ENCODE peak calls at places on chromosomes 5 and 9, in five cellular contexts. One of them, this sample, is unnamed.

GRCh38 chr5:75281716-75282465 is 45.2 kb upstream of the ANKRD31 start:
- DNase-seq in lung: no peak
- DNase-seq in spleen: no peak
- DNase-seq in iPS DF 6.9: no peak
- DNase-seq in PC-9: no peak
- DNase-seq in this sample: no peak

GRCh38 chr5:10354048-10354872 is 765 bp downstream of the MARCHF6 start:
- DNase-seq in lung: no peak
- DNase-seq in iPS DF 6.9: no peak
- DNase-seq in spleen: no peak
- DNase-seq in PC-9: peak; percentile 50
- DNase-seq in this sample: no peak

GRCh38 chr5:87780831-87781760 is 368.4 kb upstream of the CCNH start:
- DNase-seq in lung: peak; percentile 75
- DNase-seq in spleen: peak; percentile 87
- DNase-seq in PC-9: peak; percentile 63
- DNase-seq in iPS DF 6.9: peak; percentile 77
- DNase-seq in this sample: peak; percentile 66

GRCh38 chr5:116272281-116272941 is 187.6 kb downstream of the COMMD10 start:
- DNase-seq in PC-9: no peak
- DNase-seq in lung: no peak
- DNase-seq in spleen: no peak
- DNase-seq in iPS DF 6.9: no peak
- DNase-seq in this sample: no peak

GRCh38 chr5:35651002-35651756 is 33.5 kb downstream of the SPEF2 start:
- DNase-seq in iPS DF 6.9: peak; percentile 37
- DNase-seq in spleen: no peak
- DNase-seq in PC-9: peak; percentile 43
- DNase-seq in lung: no peak
- DNase-seq in this sample: no peak

GRCh38 chr5:115602585-115603125 is 376 bp upstream of the TICAM2 start:
- DNase-seq in PC-9: no peak
- DNase-seq in iPS DF 6.9: no peak
- DNase-seq in spleen: no peak
- DNase-seq in lung: no peak
- DNase-seq in this sample: no peak

GRCh38 chr5:1011226-1011631 is 2.6 kb downstream of the NKD2 start:
- DNase-seq in spleen: peak; percentile 75
- DNase-seq in iPS DF 6.9: peak; percentile 70
- DNase-seq in lung: no peak
- DNase-seq in PC-9: no peak
- DNase-seq in this sample: no peak

GRCh38 chr5:180959661-180960060 is 29.0 kb upstream of the BTNL3 start:
- DNase-seq in spleen: no peak
- DNase-seq in lung: no peak
- DNase-seq in iPS DF 6.9: no peak
- DNase-seq in PC-9: no peak
- DNase-seq in this sample: no peak

GRCh38 chr9:110464321-110464720 is 115.2 kb downstream of the SVEP1 start:
- DNase-seq in spleen: no peak
- DNase-seq in lung: no peak
- DNase-seq in iPS DF 6.9: no peak
- DNase-seq in PC-9: no peak
- DNase-seq in this sample: no peak

GRCh38 chr5:34524123-34524522 is 132.0 kb upstream of the RAI14 start:
- DNase-seq in PC-9: peak; percentile 92
- DNase-seq in iPS DF 6.9: no peak
- DNase-seq in spleen: no peak
- DNase-seq in lung: no peak
- DNase-seq in this sample: no peak

GRCh38 chr9:26157411-26157810 is 479.2 kb upstream of the TUSC1 start:
- DNase-seq in PC-9: no peak
- DNase-seq in iPS DF 6.9: no peak
- DNase-seq in lung: no peak
- DNase-seq in spleen: no peak
- DNase-seq in this sample: no peak

GRCh38 chr5:165334186-165334585 is 1828.8 kb downstream of the MAT2B start:
- DNase-seq in PC-9: no peak
- DNase-seq in iPS DF 6.9: no peak
- DNase-seq in lung: no peak
- DNase-seq in spleen: no peak
- DNase-seq in this sample: no peak

GRCh38 chr5:135328128-135328687 is 70.8 kb downstream of the MACROH2A1 start:
- DNase-seq in PC-9: no peak
- DNase-seq in spleen: no peak
- DNase-seq in lung: no peak
- DNase-seq in iPS DF 6.9: no peak
- DNase-seq in this sample: no peak

GRCh38 chr5:83745821-83746220 is 25.2 kb upstream of the HAPLN1 start:
- DNase-seq in iPS DF 6.9: no peak
- DNase-seq in PC-9: no peak
- DNase-seq in spleen: no peak
- DNase-seq in lung: no peak
- DNase-seq in this sample: no peak

GRCh38 chr5:36482812-36483211 is 123.6 kb upstream of the SLC1A3 start:
- DNase-seq in lung: no peak
- DNase-seq in spleen: no peak
- DNase-seq in iPS DF 6.9: no peak
- DNase-seq in PC-9: no peak
- DNase-seq in this sample: no peak

GRCh38 chr5:113223831-113224604 is 210.8 kb downstream of the TSSK1B start:
- DNase-seq in iPS DF 6.9: no peak
- DNase-seq in lung: no peak
- DNase-seq in PC-9: no peak
- DNase-seq in spleen: no peak
- DNase-seq in this sample: no peak

GRCh38 chr5:138092301-138092700 is 8.5 kb downstream of the WNT8A start:
- DNase-seq in lung: no peak
- DNase-seq in PC-9: no peak
- DNase-seq in spleen: no peak
- DNase-seq in iPS DF 6.9: no peak
- DNase-seq in this sample: no peak

GRCh38 chr5:94316916-94317838 is 301.2 kb downstream of the KIAA0825 start:
- DNase-seq in spleen: no peak
- DNase-seq in PC-9: no peak
- DNase-seq in iPS DF 6.9: no peak
- DNase-seq in lung: no peak
- DNase-seq in this sample: no peak

GRCh38 chr9:137113385-137114159 is 961 bp downstream of the DPP7 start:
- DNase-seq in iPS DF 6.9: no peak
- DNase-seq in spleen: no peak
- DNase-seq in lung: no peak
- DNase-seq in PC-9: no peak
- DNase-seq in this sample: no peak

GRCh38 chr5:171492781-171493180 is 73.3 kb downstream of the FGF18 start:
- DNase-seq in iPS DF 6.9: no peak
- DNase-seq in PC-9: no peak
- DNase-seq in lung: no peak
- DNase-seq in spleen: no peak
- DNase-seq in this sample: no peak

GRCh38 chr9:85872444-85872843 is 68.5 kb upstream of the NAA35 start:
- DNase-seq in iPS DF 6.9: no peak
- DNase-seq in lung: no peak
- DNase-seq in PC-9: no peak
- DNase-seq in spleen: no peak
- DNase-seq in this sample: no peak

GRCh38 chr5:98796197-98796972 is 22.9 kb downstream of the RGMB start:
- DNase-seq in iPS DF 6.9: no peak
- DNase-seq in spleen: no peak
- DNase-seq in lung: peak; percentile 48
- DNase-seq in PC-9: peak; percentile 62
- DNase-seq in this sample: no peak

GRCh38 chr5:175836741-175837729 is 34.3 kb upstream of the CPLX2 start:
- DNase-seq in spleen: no peak
- DNase-seq in lung: no peak
- DNase-seq in PC-9: no peak
- DNase-seq in iPS DF 6.9: no peak
- DNase-seq in this sample: no peak

GRCh38 chr9:6925841-6926240 is 168.1 kb downstream of the KDM4C start:
- DNase-seq in spleen: no peak
- DNase-seq in lung: no peak
- DNase-seq in iPS DF 6.9: no peak
- DNase-seq in PC-9: no peak
- DNase-seq in this sample: no peak

GRCh38 chr9:133103987-133104505 is 17.0 kb downstream of the RALGDS start:
- DNase-seq in iPS DF 6.9: no peak
- DNase-seq in PC-9: no peak
- DNase-seq in spleen: peak; percentile 72
- DNase-seq in lung: no peak
- DNase-seq in this sample: no peak

GRCh38 chr5:132777209-132778069 is at the start of gene SEPTIN8:
- DNase-seq in PC-9: no peak
- DNase-seq in spleen: peak; percentile 82
- DNase-seq in lung: no peak
- DNase-seq in iPS DF 6.9: no peak
- DNase-seq in this sample: peak; percentile 67

GRCh38 chr9:123953601-123954011 is 23.7 kb upstream of the DENND1A start:
- DNase-seq in spleen: no peak
- DNase-seq in lung: no peak
- DNase-seq in iPS DF 6.9: no peak
- DNase-seq in PC-9: no peak
- DNase-seq in this sample: no peak

DNA sequence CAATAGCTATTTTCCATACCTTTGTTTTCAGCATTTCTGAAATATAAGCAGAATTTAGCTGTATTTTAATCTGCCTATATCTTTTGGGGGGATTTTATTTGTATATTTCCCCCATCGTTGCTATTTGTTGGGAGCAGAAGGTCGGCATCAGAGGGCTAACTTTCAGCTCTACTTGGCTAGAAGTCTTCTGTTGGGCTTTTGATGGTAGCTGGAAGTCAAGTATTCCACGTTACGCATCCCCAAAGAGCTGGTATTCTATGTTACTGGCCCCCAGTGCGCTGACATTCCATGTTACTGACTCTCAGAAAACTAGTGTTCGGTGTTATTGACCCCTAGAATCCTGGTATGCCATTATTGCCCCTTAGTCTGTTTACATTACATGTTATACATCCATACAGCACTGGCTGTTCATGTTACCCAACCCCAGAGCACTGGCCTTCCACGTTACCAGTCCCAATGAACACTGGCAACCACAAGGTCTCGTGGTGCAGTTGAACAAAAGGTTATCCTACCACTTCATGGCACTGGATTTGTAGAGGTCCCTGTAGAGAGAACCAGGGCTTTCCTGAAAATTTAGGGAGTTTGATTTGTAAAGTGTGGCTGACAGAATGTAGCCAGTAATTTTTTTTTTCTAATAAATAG is 278.1 kb upstream of the CD180 start:
- DNase-seq in spleen: no peak
- DNase-seq in PC-9: no peak
- DNase-seq in iPS DF 6.9: no peak
- DNase-seq in lung: no peak
- DNase-seq in this sample: no peak
- H3K27ac ChIP-seq in spleen: no peak overlapping the region
- H3K27ac ChIP-seq in PC-9: no peak overlapping the region
- H3K27ac ChIP-seq in iPS DF 6.9: no peak overlapping the region
- H3K27ac ChIP-seq in lung: no peak overlapping the region
- H3K27ac ChIP-seq in this sample: no peak overlapping the region

GRCh38 chr9:129547869-129548570 is 72.9 kb downstream of the C9orf50 start:
- DNase-seq in spleen: no peak
- DNase-seq in lung: no peak
- DNase-seq in PC-9: no peak
- DNase-seq in iPS DF 6.9: no peak
- DNase-seq in this sample: no peak
- H3K27ac ChIP-seq in spleen: no peak overlapping the region
- H3K27ac ChIP-seq in lung: no peak overlapping the region
- H3K27ac ChIP-seq in PC-9: no peak overlapping the region
- H3K27ac ChIP-seq in iPS DF 6.9: no peak overlapping the region
- H3K27ac ChIP-seq in this sample: peak overlapping the region; percentile 87

GRCh38 chr5:147782053-147783028 is at the start of gene JAKMIP2:
- DNase-seq in spleen: peak; percentile 91
- DNase-seq in lung: peak; percentile 57
- DNase-seq in PC-9: no peak
- DNase-seq in iPS DF 6.9: peak; percentile 97
- DNase-seq in this sample: peak; percentile 73
- H3K27ac ChIP-seq in spleen: no peak within 1 kb of the TSS
- H3K27ac ChIP-seq in lung: no peak within 1 kb of the TSS
- H3K27ac ChIP-seq in PC-9: no peak within 1 kb of the TSS
- H3K27ac ChIP-seq in iPS DF 6.9: peak within 1 kb of the TSS; percentile 8
- H3K27ac ChIP-seq in this sample: no peak within 1 kb of the TSS

GRCh38 chr5:166713281-166713680 is 1578.2 kb upstream of the WWC1 start:
- DNase-seq in spleen: no peak
- DNase-seq in lung: no peak
- DNase-seq in PC-9: no peak
- DNase-seq in iPS DF 6.9: no peak
- DNase-seq in this sample: no peak

GRCh38 chr5:166712447-166712846 is 1579.0 kb upstream of the WWC1 start:
- DNase-seq in spleen: no peak
- DNase-seq in PC-9: no peak
- DNase-seq in lung: no peak
- DNase-seq in iPS DF 6.9: no peak
- DNase-seq in this sample: no peak

GRCh38 chr5:166708271-166708670 is 1583.2 kb upstream of the WWC1 start:
- DNase-seq in iPS DF 6.9: no peak
- DNase-seq in PC-9: no peak
- DNase-seq in spleen: no peak
- DNase-seq in lung: no peak
- DNase-seq in this sample: no peak

DNA sequence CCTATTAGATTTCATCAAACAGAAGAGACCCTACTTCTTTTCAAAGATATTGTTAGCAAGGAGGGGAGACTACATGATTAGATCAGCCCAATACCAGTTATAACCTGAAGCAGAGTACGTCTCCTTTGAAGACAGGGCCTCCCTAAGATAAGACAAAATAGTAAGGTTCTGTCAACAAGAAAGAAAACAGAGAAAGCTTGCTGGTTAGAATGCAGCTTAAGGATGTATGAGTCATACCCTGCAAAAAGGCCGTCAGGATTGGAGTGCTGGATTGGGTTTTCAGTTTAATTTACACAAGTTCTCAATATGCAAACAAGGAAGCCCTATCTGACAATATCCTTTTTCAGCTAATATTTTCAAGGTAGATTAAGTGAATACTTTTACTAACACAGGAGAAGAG is 1581.2 kb upstream of the WWC1 start:
- DNase-seq in iPS DF 6.9: no peak
- DNase-seq in lung: no peak
- DNase-seq in PC-9: no peak
- DNase-seq in spleen: no peak
- DNase-seq in this sample: no peak
- H3K27ac ChIP-seq in iPS DF 6.9: no peak overlapping the region
- H3K27ac ChIP-seq in lung: no peak overlapping the region
- H3K27ac ChIP-seq in PC-9: no peak overlapping the region
- H3K27ac ChIP-seq in spleen: no peak overlapping the region
- H3K27ac ChIP-seq in this sample: no peak overlapping the region

GRCh38 chr9:130825809-130826208 is 9.2 kb upstream of the ABL1 start:
- DNase-seq in PC-9: no peak
- DNase-seq in lung: no peak
- DNase-seq in spleen: no peak
- DNase-seq in iPS DF 6.9: no peak
- DNase-seq in this sample: no peak

GRCh38 chr9:130825051-130825651 is 9.9 kb upstream of the ABL1 start:
- DNase-seq in iPS DF 6.9: no peak
- DNase-seq in spleen: no peak
- DNase-seq in PC-9: no peak
- DNase-seq in lung: no peak
- DNase-seq in this sample: no peak

GRCh38 chr9:130824079-130824478 is 11.0 kb upstream of the ABL1 start:
- DNase-seq in iPS DF 6.9: no peak
- DNase-seq in PC-9: no peak
- DNase-seq in lung: no peak
- DNase-seq in spleen: no peak
- DNase-seq in this sample: no peak

GRCh38 chr9:130824616-130825015 is 10.4 kb upstream of the ABL1 start:
- DNase-seq in lung: no peak
- DNase-seq in spleen: no peak
- DNase-seq in PC-9: no peak
- DNase-seq in iPS DF 6.9: no peak
- DNase-seq in this sample: no peak

GRCh38 chr9:130823435-130823834 is 11.6 kb upstream of the ABL1 start:
- DNase-seq in lung: no peak
- DNase-seq in spleen: no peak
- DNase-seq in PC-9: no peak
- DNase-seq in iPS DF 6.9: no peak
- DNase-seq in this sample: no peak
- H3K27ac ChIP-seq in lung: no peak overlapping the region
- H3K27ac ChIP-seq in spleen: no peak overlapping the region
- H3K27ac ChIP-seq in PC-9: no peak overlapping the region
- H3K27ac ChIP-seq in iPS DF 6.9: no peak overlapping the region
- H3K27ac ChIP-seq in this sample: peak overlapping the region; percentile 69

This sample was measured in heart right ventricle.